ENCODE peak calls at places on chromosomes 13 and 19, in four cellular contexts. M, U, K and G are unnamed samples.

GRCh38 chr13:107493271-107493670 is 722.1 kb downstream of the LIG4 start:
- DNase-seq in M (no peak), K (no peak), U (no peak), G (no peak)

GRCh38 chr13:72959643-72960042 is 99.2 kb upstream of the KLF5 start:
- DNase-seq in K (peak; percentile 61), M (peak; percentile 49), U (no peak), G (no peak)

GRCh38 chr19:7789447-7789846 is 26.4 kb downstream of the CLEC4M start:
- DNase-seq in K (no peak), M (no peak), U (peak; percentile 71), G (no peak)

GRCh38 chr19:31408460-31409124 is 59.4 kb upstream of the TSHZ3 start:
- DNase-seq in M (peak; percentile 93), K (peak; percentile 89), U (no peak), G (no peak)

GRCh38 chr19:35164418-35164817 is 9.9 kb downstream of the FXYD5 start:
- DNase-seq in U (no peak), M (peak; percentile 21), K (no peak), G (no peak)

GRCh38 chr19:19538077-19538764 is at the start of gene CILP2:
- DNase-seq in K (no peak), U (peak; percentile 79), M (no peak), G (no peak)

GRCh38 chr19:42528354-42529247 is at the start of gene CEACAM1:
- DNase-seq in M (no peak), U (peak; percentile 78), K (peak; percentile 59), G (peak; percentile 50)

GRCh38 chr13:27375686-27376326 is 48.6 kb upstream of the GTF3A start:
- DNase-seq in U (peak; percentile 81), K (no peak), M (peak; percentile 52), G (no peak)

GRCh38 chr13:44908266-44908665 is 81.0 kb downstream of the NUFIP1 start:
- DNase-seq in M (no peak), U (no peak), K (no peak), G (no peak)

GRCh38 chr13:31167490-31167889 is 5.8 kb upstream of the HSPH1 start:
- DNase-seq in M (no peak), U (no peak), K (peak; percentile 22), G (no peak)

GRCh38 chr19:8269724-8270123 is 38.4 kb downstream of the CD320 start:
- DNase-seq in K (no peak), M (no peak), U (no peak), G (no peak)

GRCh38 chr19:33895366-33895765 is 98.7 kb downstream of the KCTD15 start:
- DNase-seq in U (no peak), K (no peak), M (no peak), G (no peak)

GRCh38 chr19:13729859-13730258 is 34.5 kb upstream of the MRI1 start:
- DNase-seq in U (no peak), K (no peak), M (peak; percentile 56), G (no peak)

GRCh38 chr13:33615436-33615835 is 202.5 kb upstream of the RFC3 start:
- DNase-seq in U (no peak), M (no peak), K (no peak), G (no peak)